ENCODE peak calls at places on chromosomes 7 and 10, in five cellular contexts. O is astrocyte, P is cardiac muscle cell, W is MM.1S, T is upper lobe of right lung. M is an unnamed sample.

GRCh38 chr10:123278445-123278844 is 124.2 kb downstream of the BUB3 start:
- DNase-seq in O (no peak), W (no peak), T (no peak), P (no peak), M (no peak)

GRCh38 chr7:157001920-157002818 is 8.3 kb downstream of the MNX1 start:
- DNase-seq in W (peak; percentile 4), T (peak; percentile 49), P (no peak), O (no peak), M (no peak)

GRCh38 chr7:128381161-128381821 is 19.8 kb upstream of the PRRT4 start:
- DNase-seq in P (peak; percentile 69), W (peak; percentile 30), O (no peak), T (no peak), M (no peak)

GRCh38 chr7:157457355-157458253 is 120.8 kb downstream of the DNAJB6 start:
- DNase-seq in W (no peak), P (no peak), O (no peak), T (no peak), M (peak; percentile 56)

GRCh38 chr10:44888861-44889260 is 22.3 kb upstream of the TMEM72 start:
- DNase-seq in W (no peak), P (no peak), O (no peak), T (no peak), M (no peak)

GRCh38 chr7:82284936-82285519 is 158.5 kb downstream of the CACNA2D1 start:
- DNase-seq in T (no peak), O (no peak), W (no peak), P (no peak), M (no peak)

GRCh38 chr10:125811251-125811650 is 11.8 kb downstream of the UROS start:
- DNase-seq in P (no peak), O (no peak), T (no peak), W (no peak), M (no peak)

GRCh38 chr7:119175916-119176627 is 951.6 kb downstream of the ANKRD7 start:
- DNase-seq in W (peak; percentile 84), O (peak; percentile 47), P (peak; percentile 91), T (peak; percentile 52), M (no peak)

GRCh38 chr10:90308223-90308622 is 549.6 kb downstream of the HTR7 start:
- DNase-seq in O (peak; percentile 93), P (no peak), T (no peak), W (no peak), M (no peak)

GRCh38 chr10:82378146-82378545 is 503.2 kb downstream of the NRG3 start:
- DNase-seq in T (no peak), P (peak; percentile 67), W (no peak), O (peak; percentile 31), M (no peak)

GRCh38 chr10:62380002-62380401 is 5.8 kb downstream of the ZNF365 start:
- DNase-seq in O (peak; percentile 85), W (no peak), P (no peak), T (no peak), M (no peak)

GRCh38 chr7:149742075-149742701 is 31.2 kb downstream of the ZNF467 start:
- DNase-seq in O (peak; percentile 18), W (peak; percentile 65), P (peak; percentile 79), T (peak; percentile 81), M (peak; percentile 89)

GRCh38 chr7:36639826-36640225 is 84.5 kb downstream of the AOAH start:
- DNase-seq in P (no peak), O (no peak), T (no peak), W (no peak), M (peak; percentile 87)

GRCh38 chr10:83527934-83528333 is 611.4 kb upstream of the GHITM start:
- DNase-seq in T (no peak), W (no peak), P (no peak), O (no peak), M (no peak)

GRCh38 chr10:86110156-86110786 is 256.3 kb downstream of the GRID1 start:
- DNase-seq in T (no peak), O (no peak), W (no peak), P (no peak), M (peak; percentile 42)

GRCh38 chr10:109343293-109343692 is 580.0 kb downstream of the XPNPEP1 start:
- DNase-seq in W (peak; percentile 71), O (peak; percentile 88), T (no peak), P (no peak), M (no peak)

GRCh38 chr7:141201145-141201885 is 127.5 kb downstream of the TMEM178B start:
- DNase-seq in T (no peak), W (no peak), P (no peak), O (no peak), M (no peak)

GRCh38 chr10:61752111-61753011 is 89.6 kb downstream of the CABCOCO1 start:
- DNase-seq in P (no peak), T (no peak), W (peak; percentile 40), O (peak; percentile 61), M (no peak)

GRCh38 chr7:135708041-135708440 is 19.9 kb downstream of the SLC13A4 start:
- DNase-seq in W (no peak), O (no peak), T (no peak), P (no peak), M (no peak)

GRCh38 chr7:1385809-1386622 is 73.3 kb downstream of the MICALL2 start:
- DNase-seq in O (no peak), P (no peak), W (no peak), T (no peak), M (no peak)

GRCh38 chr10:86651631-86652331 is 2.6 kb upstream of the OPN4 start:
- DNase-seq in T (peak; percentile 57), P (no peak), W (no peak), O (no peak), M (peak; percentile 67)

GRCh38 chr7:5397657-5398237 is 25.9 kb downstream of the TNRC18 start:
- DNase-seq in W (no peak), T (no peak), P (no peak), O (no peak), M (no peak)

GRCh38 chr10:784759-785538 is 95.5 kb upstream of the DIP2C start:
- DNase-seq in P (peak; percentile 53), T (peak; percentile 74), O (peak; percentile 77), W (no peak), M (peak; percentile 74)

GRCh38 chr10:132297521-132297920 is 10.2 kb downstream of the STK32C start:
- DNase-seq in P (no peak), O (no peak), T (peak; percentile 40), W (no peak), M (no peak)

GRCh38 chr7:104862719-104863118 is 151.3 kb upstream of the KMT2E start:
- DNase-seq in T (no peak), P (peak; percentile 45), O (no peak), W (no peak), M (no peak)

GRCh38 chr7:134047675-134048074 is 79.5 kb upstream of the LRGUK start:
- DNase-seq in O (no peak), T (no peak), W (no peak), P (no peak), M (no peak)

GRCh38 chr7:72405871-72406270 is 6.3 kb downstream of the CALN1 start:
- DNase-seq in W (no peak), O (no peak), P (no peak), T (no peak), M (no peak)

GRCh38 chr7:54799792-54800191 is 40.8 kb upstream of the SEC61G start:
- DNase-seq in T (no peak), W (no peak), P (no peak), O (peak; percentile 45), M (no peak)

GRCh38 chr10:122132882-122133634 is 138.0 kb upstream of the BTBD16 start:
- DNase-seq in T (no peak), P (no peak), O (no peak), W (no peak), M (no peak)

GRCh38 chr10:122128357-122128756 is 139.4 kb downstream of the TACC2 start:
- DNase-seq in P (no peak), T (no peak), W (no peak), O (peak; percentile 67), M (no peak)

GRCh38 chr10:122127943-122128342 is 139.0 kb downstream of the TACC2 start:
- DNase-seq in O (peak; percentile 69), T (no peak), P (peak; percentile 50), W (peak; percentile 12), M (no peak)

GRCh38 chr10:122132331-122132755 is 138.8 kb upstream of the BTBD16 start:
- DNase-seq in W (no peak), T (no peak), O (no peak), P (no peak), M (no peak)

GRCh38 chr10:122130474-122131110 is 140.5 kb upstream of the BTBD16 start:
- DNase-seq in P (no peak), T (no peak), W (no peak), O (no peak), M (no peak)
- H3K4me1 ChIP-seq in P (peaks cover 44% of the 10 kb centered on the region), T (peaks cover 13% of the 10 kb centered on the region), W (no peaks in the 10 kb centered on the region), O (peaks cover 20% of the 10 kb centered on the region), M (peaks cover 10% of the 10 kb centered on the region)

DNA sequence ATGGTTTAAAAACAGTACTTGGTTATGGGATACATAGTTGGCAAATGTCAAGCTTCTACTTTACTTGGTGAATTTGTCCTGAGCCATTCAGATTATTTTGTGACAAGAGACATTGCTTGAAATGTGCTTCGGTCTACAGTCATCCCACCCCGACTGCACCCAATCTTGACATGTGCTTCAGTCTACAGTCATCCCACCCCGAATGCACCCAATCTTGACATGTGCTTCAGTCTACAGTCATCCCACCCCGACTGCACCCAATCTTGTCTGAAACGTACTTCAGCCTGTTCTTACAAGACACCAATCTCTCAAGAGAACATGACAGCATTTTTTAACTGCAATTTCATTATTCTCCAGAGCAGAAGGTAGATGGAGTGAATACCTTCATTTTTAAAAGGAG is 47.8 kb downstream of the PRKCQ start:
- DNase-seq in P (no peak), T (no peak), O (no peak), W (no peak), M (no peak)
- TF ChIP-seq CTCF in P (no peak), T (no peak), O (no peak), W (no peak), M (no peak)

DNA sequence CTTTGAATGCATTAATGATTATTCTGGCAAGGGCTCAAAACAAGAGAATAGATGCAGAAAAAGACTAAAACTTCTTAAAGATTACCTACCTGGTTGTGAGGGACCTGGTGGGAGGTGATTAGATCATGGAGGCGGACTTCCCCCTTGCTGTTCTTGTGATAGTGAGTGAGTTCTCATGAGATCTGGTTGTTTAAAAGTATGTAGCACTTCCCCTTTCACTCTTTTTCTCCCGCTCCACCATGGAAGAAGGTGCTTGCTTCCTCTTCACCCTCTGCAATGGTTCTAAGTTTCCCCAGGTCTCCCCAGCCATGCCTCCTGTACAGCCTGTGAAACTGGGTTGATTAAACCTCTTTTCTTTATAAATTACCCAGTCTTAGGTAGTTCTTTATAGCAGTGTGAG is 226.6 kb downstream of the ARHGAP12 start:
- DNase-seq in T (no peak), O (no peak), P (no peak), W (no peak), M (no peak)
- H3K4me1 ChIP-seq in T (peaks cover 74% of the 10 kb centered on the region), O (peaks cover 34% of the 10 kb centered on the region), P (peaks cover 2% of the 10 kb centered on the region), W (peaks cover 3% of the 10 kb centered on the region), M (peaks cover 78% of the 10 kb centered on the region)

DNA sequence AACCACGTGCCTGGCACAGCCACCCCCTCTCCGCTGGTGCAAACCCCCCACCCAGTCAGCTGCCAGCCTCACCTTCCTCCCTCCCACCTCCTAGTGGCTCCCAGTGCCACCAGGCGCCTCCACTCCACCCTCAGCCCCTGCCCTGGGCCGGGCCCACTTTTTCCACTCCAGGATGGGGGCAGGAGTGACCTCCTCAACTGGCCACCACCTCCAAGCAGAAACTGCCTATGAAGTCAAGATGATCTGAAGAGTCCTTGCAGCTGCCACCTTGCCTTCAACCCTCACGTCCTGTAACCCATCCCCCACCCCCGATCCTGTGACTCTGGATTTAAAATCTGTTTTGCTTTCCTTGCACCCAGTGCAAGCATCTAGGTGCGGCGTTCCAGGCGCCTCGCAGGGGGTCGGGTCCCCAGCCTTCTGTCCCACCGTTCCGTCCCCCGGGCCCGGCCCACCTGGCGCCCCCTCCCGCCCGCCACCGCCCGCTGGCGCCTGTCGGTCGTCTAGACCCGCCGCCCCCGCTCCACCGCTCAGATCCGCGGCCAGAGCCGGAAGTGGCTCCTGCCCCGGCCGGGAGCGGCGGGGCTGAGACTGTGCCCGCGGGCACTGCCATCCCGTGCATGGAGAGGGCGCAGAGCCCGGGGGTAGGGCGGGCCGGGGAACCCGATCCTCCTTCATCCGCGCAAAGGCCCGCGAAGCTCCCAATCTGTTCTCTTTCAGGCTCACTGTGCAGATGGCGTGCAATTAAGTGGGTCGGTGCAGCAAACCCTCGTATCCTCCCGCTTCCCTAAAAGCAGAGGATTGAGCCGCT is 51.2 kb upstream of the GTF2I start:
- DNase-seq in W (peak; percentile 33), O (no peak), T (peak; percentile 88), P (peak; percentile 30), M (peak; percentile 88)
- TF ChIP-seq CTCF in W (no peak), O (no peak), T (no peak), P (peak; percentile 5), M (no peak)